ENCODE peak calls at places on chromosomes 7 and 10, in ten cellular contexts. T, A, X, F, C, R, G, S, J and W are unnamed samples.

GRCh38 chr10:96017227-96017687 is 26.1 kb upstream of the CCNJ start:
- DNase-seq in A (peak; percentile 65), X (peak; percentile 69), C (no peak), G (no peak), S (peak; percentile 70), R (no peak), F (peak; percentile 54), J (no peak), T (peak; percentile 27), W (no peak)

GRCh38 chr7:7138897-7139296 is 43.4 kb upstream of the C1GALT1 start:
- DNase-seq in S (no peak), C (no peak), X (no peak), J (no peak), F (no peak), R (no peak), T (no peak), A (no peak), G (no peak), W (no peak)

GRCh38 chr10:3850999-3851937 is 66.3 kb upstream of the KLF6 start:
- DNase-seq in J (no peak), T (no peak), R (no peak), X (peak; percentile 83), F (peak; percentile 85), C (no peak), A (peak; percentile 54), S (peak; percentile 63), G (no peak), W (no peak)

GRCh38 chr10:35433851-35434426 is 97.6 kb downstream of the CCNY start:
- DNase-seq in R (no peak), F (peak; percentile 63), S (peak; percentile 86), G (no peak), C (no peak), A (no peak), X (no peak), T (no peak), J (no peak), W (no peak)

GRCh38 chr7:29989257-29989995 is at the start of gene SCRN1:
- DNase-seq in R (peak; percentile 27), F (peak; percentile 13), C (peak; percentile 42), J (peak; percentile 87), T (no peak), G (peak; percentile 85), A (peak; percentile 63), S (no peak), X (peak; percentile 51), W (peak; percentile 61)

GRCh38 chr7:17931069-17931468 is 9.2 kb downstream of the SNX13 start:
- DNase-seq in X (no peak), C (no peak), G (no peak), R (no peak), T (no peak), S (no peak), F (no peak), A (no peak), J (no peak), W (no peak)

GRCh38 chr7:38905026-38905759 is 3.8 kb downstream of the VPS41 start:
- DNase-seq in X (no peak), S (peak; percentile 15), G (no peak), C (no peak), A (no peak), T (no peak), J (no peak), F (peak; percentile 49), R (no peak), W (no peak)

GRCh38 chr10:102396251-102396650 is 746 bp downstream of the NFKB2 start:
- DNase-seq in A (no peak), X (no peak), G (peak; percentile 34), S (no peak), T (no peak), F (no peak), J (peak; percentile 70), R (no peak), C (no peak), W (no peak)

GRCh38 chr7:115008465-115009114 is 86.7 kb downstream of the MDFIC start:
- DNase-seq in C (peak; percentile 84), A (peak; percentile 22), X (no peak), F (peak; percentile 79), G (no peak), S (peak; percentile 96), T (no peak), R (peak; percentile 75), J (peak; percentile 85), W (no peak)

GRCh38 chr10:17961551-17962422 is 10.1 kb downstream of the SLC39A12 start:
- DNase-seq in T (no peak), C (no peak), S (peak; percentile 8), R (no peak), G (no peak), A (no peak), J (no peak), X (no peak), F (peak; percentile 47), W (no peak)

DNA sequence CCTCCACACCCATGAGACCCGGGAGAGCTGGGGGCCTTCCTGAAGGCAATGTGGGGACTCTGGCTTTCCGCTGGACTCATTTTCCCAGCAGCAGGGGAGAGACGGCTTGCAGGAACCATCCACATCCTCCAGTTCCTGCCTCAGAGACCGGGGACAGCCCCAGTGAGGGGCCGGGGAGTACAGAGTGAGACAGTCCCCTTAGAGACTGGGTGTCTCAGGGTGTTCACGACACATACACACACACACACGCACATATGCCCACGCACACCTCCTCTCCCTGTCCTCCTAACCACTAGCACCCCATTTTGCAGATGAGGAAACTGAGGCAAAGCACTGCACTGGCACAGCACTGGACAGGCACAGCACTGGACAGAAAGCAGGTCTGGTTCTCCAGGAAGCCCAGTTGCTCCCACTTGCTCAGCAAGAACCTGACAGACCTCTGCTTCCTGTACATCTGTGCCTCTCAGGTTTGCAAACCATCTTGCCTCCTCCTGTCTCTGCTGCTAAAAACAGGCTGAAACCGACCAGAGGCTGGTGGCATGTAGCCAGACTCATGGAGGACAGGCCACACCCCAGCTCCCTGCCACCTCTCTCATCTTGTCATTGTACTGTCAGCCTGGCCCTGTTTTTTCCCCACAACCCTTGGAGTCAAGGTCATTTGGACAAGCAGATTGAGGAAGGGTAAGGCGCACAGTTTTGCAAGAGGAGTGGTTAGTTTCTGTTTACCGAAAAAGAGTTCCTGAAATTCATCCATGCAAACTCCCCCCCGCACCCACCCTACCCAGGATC is 8.0 kb upstream of the C10orf105 start:
- DNase-seq in F (no peak), G (peak; percentile 34), R (peak; percentile 57), S (peak; percentile 30), X (peak; percentile 42), T (no peak), J (peak; percentile 90), C (peak; percentile 70), A (no peak), W (peak; percentile 74)
- H3K4me3 ChIP-seq in F (no peak overlapping the region), G (no peak overlapping the region), R (no peak overlapping the region), S (no peak overlapping the region), X (no peak overlapping the region), T (no peak overlapping the region), J (no peak overlapping the region), C (peak overlapping the region; percentile 10), A (no peak overlapping the region), W (no peak overlapping the region)

GRCh38 chr10:88122145-88122544 is 258.7 kb downstream of the PTEN start:
- DNase-seq in F (no peak), S (no peak), C (no peak), T (no peak), J (no peak), R (no peak), X (no peak), A (peak; percentile 90), G (no peak), W (no peak)

GRCh38 chr10:88120599-88121333 is 257.3 kb downstream of the PTEN start:
- DNase-seq in G (no peak), A (peak; percentile 44), C (no peak), J (no peak), X (no peak), S (no peak), T (no peak), F (no peak), R (no peak), W (peak; percentile 64)

GRCh38 chr10:88117869-88118632 is 254.6 kb downstream of the PTEN start:
- DNase-seq in X (peak; percentile 28), G (no peak), C (no peak), T (no peak), R (no peak), F (no peak), A (peak; percentile 33), S (no peak), J (no peak), W (no peak)

GRCh38 chr10:88118769-88119559 is 255.5 kb downstream of the PTEN start:
- DNase-seq in T (no peak), J (no peak), F (no peak), X (no peak), A (no peak), R (no peak), S (no peak), G (no peak), C (no peak), W (no peak)

DNA sequence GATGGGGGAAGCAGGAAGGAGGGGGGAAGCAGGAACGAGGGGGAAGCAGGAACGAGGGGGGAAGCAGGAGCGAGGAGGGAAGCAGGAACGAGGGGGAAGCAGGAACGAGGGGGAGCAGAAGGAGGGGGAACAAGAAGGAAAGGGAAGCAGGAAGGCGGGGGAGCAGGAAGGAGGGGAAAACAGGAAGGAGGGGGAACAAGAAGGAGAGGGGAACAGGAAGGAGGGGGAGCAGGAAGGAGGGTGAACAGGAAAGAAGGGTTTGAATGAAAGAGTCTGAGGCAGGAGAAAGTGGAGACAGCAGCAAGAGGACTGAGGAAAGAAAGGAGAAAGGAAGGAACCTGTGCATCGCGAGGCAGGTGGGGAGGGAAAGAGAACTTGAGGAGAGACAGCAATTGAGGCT is 256.6 kb downstream of the PTEN start:
- DNase-seq in C (no peak), F (no peak), X (no peak), G (no peak), A (no peak), J (no peak), T (no peak), S (no peak), R (no peak), W (no peak)
- H3K27ac ChIP-seq in C (no peak overlapping the region), F (no peak overlapping the region), X (no peak overlapping the region), G (no peak overlapping the region), A (no peak overlapping the region), J (no peak overlapping the region), T (no peak overlapping the region), S (no peak overlapping the region), R (no peak overlapping the region), W (no peak overlapping the region)

GRCh38 chr7:1493571-1493970 is 10.6 kb downstream of the INTS1 start:
- DNase-seq in T (no peak), C (no peak), S (no peak), R (no peak), A (no peak), J (no peak), X (no peak), G (no peak), F (no peak), W (no peak)
- H3K4me3 ChIP-seq in T (no peak overlapping the region), C (no peak overlapping the region), S (no peak overlapping the region), R (no peak overlapping the region), A (no peak overlapping the region), J (no peak overlapping the region), X (no peak overlapping the region), G (no peak overlapping the region), F (no peak overlapping the region), W (no peak overlapping the region)

DNA sequence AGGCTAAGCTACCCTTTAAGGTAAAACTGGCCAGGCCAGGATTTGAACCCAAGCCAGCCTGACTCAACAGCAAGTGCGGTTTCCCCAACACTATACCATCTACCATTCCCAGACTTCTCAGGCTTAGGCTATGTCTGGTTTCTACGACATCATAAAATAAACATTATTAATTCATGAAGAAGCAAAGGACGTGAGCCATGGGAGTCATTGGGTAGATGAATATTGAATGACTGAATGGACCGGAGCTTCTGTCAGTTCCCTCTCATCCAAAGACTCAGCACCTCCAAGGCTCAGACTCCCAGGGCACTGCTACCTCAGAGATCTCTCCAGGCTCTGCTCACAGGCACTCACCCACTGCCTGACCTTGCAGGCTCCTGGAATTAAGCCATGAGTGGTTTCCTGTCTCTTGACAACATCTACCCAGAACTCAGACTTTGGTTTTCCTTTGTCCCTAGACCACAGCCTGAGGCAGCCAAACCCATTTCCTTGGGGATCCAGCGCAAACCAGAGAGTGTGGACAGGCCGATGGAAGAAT is 64.6 kb upstream of the STEAP1B start:
- DNase-seq in S (peak; percentile 96), T (no peak), J (no peak), X (no peak), A (no peak), C (peak; percentile 26), F (peak; percentile 88), G (no peak), R (no peak), W (no peak)
- H3K27ac ChIP-seq in S (no peak overlapping the region), T (no peak overlapping the region), J (no peak overlapping the region), X (peak overlapping the region; percentile 74), A (no peak overlapping the region), C (peak overlapping the region; percentile 82), F (peak overlapping the region; percentile 28), G (no peak overlapping the region), R (peak overlapping the region; percentile 73), W (peak overlapping the region; percentile 28)